ENCODE peak calls at places on chromosome 21, in four cellular contexts. D is progenitor cell of endocrine pancreas, A is omental fat pad, N is lower leg skin. R is an unnamed sample.

GRCh38 chr21:32237021-32237420 is 41.8 kb downstream of the MIS18A start:
- DNase-seq in D (no peak), N (no peak), A (no peak), R (no peak)

GRCh38 chr21:44083631-44084291 is 23.4 kb upstream of the PWP2 start:
- DNase-seq in N (no peak), D (no peak), A (no peak), R (peak; percentile 67)

GRCh38 chr21:45282283-45283018 is 5.2 kb downstream of the POFUT2 start:
- DNase-seq in D (no peak), A (no peak), N (no peak), R (no peak)

GRCh38 chr21:37917612-37918011 is 1.4 kb upstream of the KCNJ6 start:
- DNase-seq in D (no peak), N (no peak), A (no peak), R (no peak)

GRCh38 chr21:27407296-27407695 is 440.4 kb upstream of the ADAMTS5 start:
- DNase-seq in D (no peak), A (no peak), N (no peak), R (no peak)

GRCh38 chr21:45640888-45641479 is 2.5 kb upstream of the PCBP3 start:
- DNase-seq in N (no peak), D (no peak), A (no peak), R (no peak)

GRCh38 chr21:40120944-40121575 is 253.8 kb downstream of the PCP4 start:
- DNase-seq in D (no peak), N (no peak), A (no peak), R (no peak)

GRCh38 chr21:45050361-45050785 is 24.0 kb upstream of the ADARB1 start:
- DNase-seq in A (no peak), D (no peak), N (peak; percentile 72), R (peak; percentile 93)

GRCh38 chr21:26072891-26073615 is 97.5 kb downstream of the APP start:
- DNase-seq in A (no peak), D (no peak), N (no peak), R (no peak)

GRCh38 chr21:15809818-15810217 is 80.0 kb downstream of the USP25 start:
- DNase-seq in A (no peak), D (no peak), N (no peak), R (no peak)

GRCh38 chr21:21688877-21689276 is 690.7 kb downstream of the NCAM2 start:
- DNase-seq in D (no peak), A (no peak), N (no peak), R (no peak)

GRCh38 chr21:31557421-31557955 is 102.0 kb upstream of the SOD1 start:
- DNase-seq in N (no peak), D (peak; percentile 27), A (no peak), R (no peak)

GRCh38 chr21:44709426-44710293 is 1.7 kb downstream of the TSPEAR start:
- DNase-seq in A (peak; percentile 16), N (peak; percentile 28), D (no peak), R (peak; percentile 78)

GRCh38 chr21:25670726-25671125 is 31.7 kb downstream of the JAM2 start:
- DNase-seq in N (no peak), D (no peak), A (no peak), R (no peak)

GRCh38 chr21:32083175-32083574 is 195.7 kb downstream of the MIS18A start:
- DNase-seq in A (no peak), N (no peak), D (no peak), R (no peak)

GRCh38 chr21:45286671-45287437 is 841 bp downstream of the POFUT2 start:
- DNase-seq in N (no peak), A (no peak), D (no peak), R (peak; percentile 74)

GRCh38 chr21:37460196-37460595 is 93.6 kb downstream of the DYRK1A start:
- DNase-seq in A (no peak), N (no peak), D (no peak), R (no peak)

DNA sequence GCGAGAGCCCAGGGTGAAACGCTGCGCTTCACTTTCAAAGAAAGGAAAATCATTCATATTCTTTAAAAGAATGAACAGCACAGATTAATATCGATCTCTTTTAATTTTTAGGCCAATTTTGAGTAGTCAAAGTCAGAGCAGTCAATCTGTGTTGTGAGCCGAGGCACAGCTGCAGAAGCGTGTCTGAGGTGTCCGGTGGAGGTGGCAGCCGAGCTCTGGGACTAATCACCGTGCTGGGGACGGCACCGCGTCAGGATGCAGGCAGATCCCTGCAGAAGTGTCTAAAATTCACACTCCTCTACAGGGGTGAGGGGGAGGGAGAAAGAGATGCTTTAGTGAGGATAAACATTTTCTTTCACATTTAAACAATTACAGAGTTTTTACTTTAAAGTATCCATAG is 4.1 kb downstream of the TFF1 start:
- DNase-seq in A (no peak), N (no peak), D (no peak), R (peak; percentile 58)
- TF ChIP-seq CTCF in A (no peak), N (no peak), D (no peak), R (no peak)

GRCh38 chr21:34890258-34890723 is 158.8 kb downstream of the RUNX1 start:
- DNase-seq in N (no peak), D (no peak), A (no peak), R (no peak)
- TF ChIP-seq CTCF in N (no peak), D (no peak), A (no peak), R (peak; percentile 69)

GRCh38 chr21:33374080-33374873 is 28.9 kb upstream of the IFNGR2 start:
- DNase-seq in D (no peak), A (no peak), N (no peak), R (no peak)
- TF ChIP-seq CTCF in D (peak; percentile 54), A (no peak), N (no peak), R (peak; percentile 84)

DNA sequence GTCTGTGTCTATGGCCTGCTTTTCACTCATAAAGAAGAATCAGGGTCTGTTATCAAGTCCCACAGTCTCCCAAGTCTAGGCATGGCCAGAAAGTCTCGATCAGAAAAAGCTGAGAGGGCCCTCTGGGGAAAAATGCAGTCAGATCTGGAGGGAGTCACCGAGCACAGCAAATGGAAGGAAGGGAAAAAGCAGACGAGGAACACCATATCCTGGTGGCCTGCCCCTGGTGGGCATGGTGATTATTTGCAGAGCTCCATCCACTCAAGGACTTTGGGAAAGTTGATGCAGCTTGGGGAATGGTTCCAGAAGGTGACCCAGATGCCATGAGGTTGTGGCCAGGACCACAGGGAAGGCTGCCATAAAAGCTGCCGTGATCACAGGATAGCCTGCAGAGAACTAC is 189.1 kb downstream of the CLIC6 start:
- DNase-seq in A (no peak), N (no peak), D (no peak), R (no peak)
- TF ChIP-seq CTCF in A (no peak), N (no peak), D (peak; percentile 40), R (peak; percentile 49)

DNA sequence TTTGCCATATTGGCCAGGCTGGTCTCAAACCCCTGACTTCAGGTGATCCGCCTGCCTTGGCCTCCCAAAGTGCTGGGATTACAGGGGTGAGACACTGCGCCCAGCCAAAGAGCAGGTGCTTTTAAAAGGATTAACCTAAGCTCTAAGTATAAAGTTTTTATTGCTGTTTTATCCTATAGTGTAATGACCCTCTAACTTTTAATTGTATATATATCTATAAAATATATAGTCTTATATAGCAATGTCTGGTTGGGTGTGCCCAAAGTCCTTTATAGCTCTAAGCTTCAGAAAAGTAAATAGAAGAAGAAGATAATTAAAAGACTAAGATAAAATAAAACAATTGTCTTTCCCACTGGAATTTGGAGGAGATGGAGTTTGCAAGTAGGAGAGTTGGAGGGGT is 73.8 kb upstream of the ATP5PO start:
- DNase-seq in A (no peak), D (no peak), N (no peak), R (no peak)
- TF ChIP-seq CTCF in A (no peak), D (no peak), N (no peak), R (no peak)

GRCh38 chr21:34669149-34669879 is 520 bp downstream of the CLIC6 start:
- DNase-seq in N (no peak), A (no peak), D (peak; percentile 21), R (no peak)

GRCh38 chr21:34670220-34670961 is 1.6 kb downstream of the CLIC6 start:
- DNase-seq in A (no peak), N (no peak), D (peak; percentile 42), R (no peak)

GRCh38 chr21:34673006-34673405 is 4.2 kb downstream of the CLIC6 start:
- DNase-seq in N (no peak), A (no peak), D (no peak), R (no peak)

GRCh38 chr21:34671891-34672290 is 3.1 kb downstream of the CLIC6 start:
- DNase-seq in A (no peak), D (no peak), N (no peak), R (no peak)

DNA sequence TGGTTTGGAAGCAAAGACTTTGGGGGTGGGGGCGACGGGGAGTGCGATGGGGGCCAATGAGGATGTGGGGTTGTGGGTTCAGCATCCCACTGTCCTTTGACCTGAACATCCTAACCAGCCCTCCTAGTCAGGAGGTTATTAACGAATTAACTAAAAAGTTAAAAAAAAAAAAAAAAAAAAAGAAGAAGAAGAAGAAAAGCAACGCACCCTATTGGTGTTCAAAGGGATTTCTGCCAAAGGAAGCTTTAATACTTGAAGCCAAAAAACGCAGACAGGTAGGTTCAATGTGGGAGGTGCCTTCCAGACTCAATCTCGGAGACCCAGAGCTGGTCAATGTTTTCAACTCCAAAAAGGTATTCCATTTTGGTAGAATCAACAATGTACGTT is 2.2 kb downstream of the CLIC6 start:
- DNase-seq in D (no peak), A (no peak), N (no peak), R (no peak)
- TF ChIP-seq CTCF in D (peak; percentile 43), A (no peak), N (no peak), R (peak; percentile 41)